ENCODE peak calls at places on chromosomes 3 and 15, in seven cellular contexts. L is heart left ventricle; I is CD8-positive, alpha-beta memory T cell; Q is tibial artery; F is neuronal stem cell; C is keratinocyte; H is IMR-90. R is an unnamed sample.

GRCh38 chr3:123098411-123099330 is 31.8 kb downstream of the PDIA5 start:
- DNase-seq in L (peak; percentile 16), I (no peak), Q (peak; percentile 44), F (no peak), C (no peak), H (no peak), R (peak; percentile 70)

GRCh38 chr3:193974147-193974546 is 161.8 kb upstream of the HES1 start:
- DNase-seq in L (no peak), I (no peak), Q (no peak), F (no peak), C (no peak), H (peak; percentile 42), R (no peak)

GRCh38 chr15:95887666-95888480 is 442.6 kb upstream of the NR2F2 start:
- DNase-seq in L (no peak), I (no peak), Q (no peak), F (no peak), C (no peak), H (peak; percentile 20), R (no peak)

GRCh38 chr15:71335591-71335990 is 220.3 kb downstream of the THSD4 start:
- DNase-seq in L (no peak), I (no peak), Q (no peak), F (no peak), C (no peak), H (peak; percentile 73), R (no peak)

GRCh38 chr3:98769436-98769835 is 6.3 kb downstream of the ST3GAL6 start:
- DNase-seq in L (no peak), I (no peak), Q (no peak), F (no peak), C (no peak), H (no peak), R (no peak)

GRCh38 chr3:185813691-185814215 is 11.1 kb downstream of the IGF2BP2 start:
- DNase-seq in L (no peak), I (no peak), Q (no peak), F (no peak), C (no peak), H (peak; percentile 86), R (no peak)

GRCh38 chr3:101850327-101851048 is 1.2 kb downstream of the NFKBIZ start:
- DNase-seq in L (no peak), I (peak; percentile 82), Q (no peak), F (no peak), C (no peak), H (peak; percentile 81), R (no peak)

GRCh38 chr15:51907136-51907862 is 64.3 kb downstream of the LEO1 start:
- DNase-seq in L (no peak), I (no peak), Q (no peak), F (no peak), C (peak; percentile 38), H (peak; percentile 42), R (no peak)

GRCh38 chr3:66904816-66905543 is 93.1 kb upstream of the KBTBD8 start:
- DNase-seq in L (no peak), I (no peak), Q (no peak), F (no peak), C (no peak), H (peak; percentile 1), R (no peak)

GRCh38 chr3:49998326-49998725 is 58.4 kb downstream of the RBM6 start:
- DNase-seq in L (no peak), I (no peak), Q (no peak), F (no peak), C (no peak), H (peak; percentile 72), R (no peak)

GRCh38 chr3:110166791-110167190 is 829.4 kb upstream of the DPPA4 start:
- DNase-seq in L (no peak), I (no peak), Q (no peak), F (no peak), C (no peak), H (no peak), R (no peak)

GRCh38 chr15:36414670-36415069 is 164.8 kb upstream of the CDIN1 start:
- DNase-seq in L (no peak), I (no peak), Q (no peak), F (no peak), C (no peak), H (peak; percentile 17), R (no peak)

GRCh38 chr3:151724846-151725562 is 8.7 kb upstream of the AADACL2 start:
- DNase-seq in L (no peak), I (no peak), Q (no peak), F (no peak), C (no peak), H (peak; percentile 42), R (no peak)

GRCh38 chr15:41944313-41944940 is 27.9 kb downstream of the EHD4 start:
- DNase-seq in L (peak; percentile 68), I (no peak), Q (peak; percentile 80), F (peak; percentile 44), C (no peak), H (peak; percentile 94), R (peak; percentile 87)

GRCh38 chr3:186772886-186773417 is 10.4 kb upstream of the EIF4A2 start:
- DNase-seq in L (peak; percentile 82), I (peak; percentile 46), Q (peak; percentile 86), F (no peak), C (no peak), H (no peak), R (peak; percentile 73)

DNA sequence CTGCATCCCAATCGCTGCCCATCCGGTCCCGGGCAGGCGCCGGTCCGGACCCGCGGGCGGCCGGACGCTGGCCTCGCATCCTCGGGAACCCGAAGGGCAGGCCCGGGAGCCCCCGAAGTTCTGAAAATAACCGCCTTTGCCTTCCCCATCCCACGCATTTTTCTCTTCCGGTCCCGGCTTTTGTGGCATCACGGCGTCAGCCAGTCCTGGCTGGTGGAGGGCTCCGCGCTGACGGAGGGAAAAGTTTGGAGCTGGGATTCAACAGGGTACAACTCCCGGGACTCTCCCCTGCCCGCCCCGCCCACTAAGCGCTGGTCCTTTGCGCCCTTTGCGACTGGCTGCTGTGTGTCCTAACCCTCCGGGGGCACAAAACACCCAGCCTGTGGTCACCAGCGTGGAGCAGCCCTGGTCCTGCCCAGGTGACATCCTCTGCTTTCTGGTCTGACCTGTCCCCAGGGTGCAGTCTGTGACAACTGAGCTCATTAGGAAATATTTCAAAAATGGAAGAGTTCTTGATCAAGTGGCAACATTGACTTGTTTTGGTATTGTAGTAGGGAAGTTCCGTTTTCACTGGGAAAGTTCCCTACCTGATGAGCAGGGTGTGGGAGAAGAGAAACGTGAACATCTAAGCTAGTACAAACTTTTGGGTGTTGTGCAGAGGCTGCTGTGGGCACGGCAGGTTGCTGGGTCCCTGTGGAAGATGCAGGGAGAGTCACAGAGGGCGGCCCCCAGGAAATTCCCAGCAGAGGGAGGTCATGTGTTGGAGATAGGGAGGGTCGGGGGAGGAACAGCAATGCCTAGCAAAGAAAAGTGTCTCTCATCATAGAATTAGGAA is 754 bp downstream of the ARNT2 start:
- DNase-seq in L (peak; percentile 36), I (no peak), Q (peak; percentile 85), F (peak; percentile 48), C (no peak), H (peak; percentile 35), R (no peak)
- H3K4me3 ChIP-seq in L (peak overlapping the region; percentile 54), I (no peak overlapping the region), Q (peak overlapping the region; percentile 62), F (peak overlapping the region; percentile 68), C (no peak overlapping the region), H (peak overlapping the region; percentile 53), R (no peak overlapping the region)

GRCh38 chr15:78880828-78881227 is 8.1 kb downstream of the MORF4L1 start:
- DNase-seq in L (no peak), I (no peak), Q (no peak), F (no peak), C (no peak), H (peak; percentile 54), R (no peak)
- H3K36me3 ChIP-seq in L (peaks cover 56% of the 10 kb centered on the region), I (peaks cover 22% of the 10 kb centered on the region), Q (peaks cover 34% of the 10 kb centered on the region), F (peaks cover 91% of the 10 kb centered on the region), C (peaks cover 4% of the 10 kb centered on the region), H (peaks cover 26% of the 10 kb centered on the region), R (no peaks in the 10 kb centered on the region)

DNA sequence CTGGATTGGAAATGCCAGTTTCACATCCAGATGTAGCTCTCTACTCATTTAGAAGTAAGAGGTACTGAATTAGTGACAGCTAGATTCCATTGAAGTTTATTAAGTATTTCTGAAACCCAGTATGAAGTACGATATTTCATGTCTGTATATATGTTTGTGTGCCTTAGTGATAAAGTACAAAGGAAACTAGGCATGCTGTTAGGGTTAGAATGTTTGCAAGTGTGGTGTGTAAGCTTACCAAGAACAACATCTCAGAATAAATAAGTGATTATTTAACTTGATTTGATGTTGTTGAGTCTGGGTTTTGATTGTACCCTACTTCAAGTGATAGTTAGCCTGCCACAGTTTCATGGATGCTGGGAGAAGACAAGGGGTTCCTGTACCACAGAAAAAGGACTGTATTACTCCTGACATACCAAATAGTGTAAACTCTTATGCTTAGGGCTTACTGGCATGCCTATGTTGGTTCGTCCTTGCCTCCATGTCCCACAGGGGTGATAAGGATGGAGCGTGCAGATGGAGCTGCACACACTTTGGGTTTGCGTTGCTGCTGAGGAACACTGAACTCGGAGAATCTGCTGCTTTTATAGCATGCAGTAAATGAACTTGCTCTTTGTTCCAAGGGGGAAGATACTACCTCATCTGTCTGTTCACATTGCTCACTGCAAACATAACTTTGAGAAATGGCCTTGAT is 43.6 kb downstream of the FNDC3B start:
- DNase-seq in L (no peak), I (no peak), Q (no peak), F (no peak), C (no peak), H (no peak), R (no peak)
- H3K4me3 ChIP-seq in L (no peak overlapping the region), I (no peak overlapping the region), Q (no peak overlapping the region), F (no peak overlapping the region), C (no peak overlapping the region), H (no peak overlapping the region), R (no peak overlapping the region)

GRCh38 chr3:43345246-43345645 is 58.9 kb downstream of the SNRK start:
- DNase-seq in L (no peak), I (no peak), Q (no peak), F (no peak), C (no peak), H (no peak), R (no peak)

GRCh38 chr3:43345877-43346276 is 59.5 kb downstream of the SNRK start:
- DNase-seq in L (no peak), I (no peak), Q (no peak), F (no peak), C (no peak), H (peak; percentile 69), R (no peak)

GRCh38 chr3:43347774-43348173 is 61.4 kb downstream of the SNRK start:
- DNase-seq in L (no peak), I (no peak), Q (no peak), F (no peak), C (no peak), H (no peak), R (no peak)

GRCh38 chr3:43348852-43349574 is 62.7 kb downstream of the SNRK start:
- DNase-seq in L (no peak), I (no peak), Q (no peak), F (no peak), C (no peak), H (no peak), R (no peak)

DNA sequence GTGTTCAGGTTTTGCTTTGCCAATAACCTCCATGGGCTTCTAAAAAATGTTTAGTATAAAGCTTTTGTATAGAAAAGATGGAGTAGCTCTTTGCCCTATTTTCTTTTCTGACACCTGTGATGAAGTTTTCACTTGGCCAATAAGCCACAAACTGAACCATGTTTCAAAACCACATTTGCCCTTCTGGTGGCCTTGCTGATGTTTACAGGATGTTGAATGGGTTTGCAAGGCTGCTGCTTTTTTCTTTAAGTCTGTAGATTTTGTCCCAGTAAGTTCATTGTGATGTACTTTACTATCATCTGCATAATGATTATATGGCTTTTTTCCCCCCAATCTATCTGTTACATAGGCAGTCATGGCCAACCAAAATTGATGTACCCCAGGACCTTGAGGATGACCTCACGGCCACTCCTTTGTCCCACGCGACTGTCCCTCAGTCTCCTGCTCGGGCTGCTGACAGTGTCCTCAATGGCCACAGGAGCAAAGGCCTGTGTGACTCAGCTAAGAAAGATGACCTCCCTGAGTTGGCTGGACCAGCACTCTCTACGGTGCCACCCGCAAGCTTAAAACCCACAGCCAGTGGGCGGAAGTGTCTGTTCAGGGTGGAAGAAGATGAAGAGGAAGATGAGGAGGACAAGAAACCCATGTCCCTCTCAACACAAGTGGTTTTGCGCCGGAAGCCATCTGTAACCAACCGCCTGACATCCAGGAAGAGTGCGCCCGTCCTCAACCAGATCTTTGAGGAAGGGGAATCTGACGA is 60.8 kb downstream of the SNRK start:
- DNase-seq in L (no peak), I (peak; percentile 84), Q (no peak), F (no peak), C (no peak), H (peak; percentile 21), R (no peak)
- H3K36me3 ChIP-seq in L (peaks cover 91% of the 10 kb centered on the region), I (peaks cover 40% of the 10 kb centered on the region), Q (peaks cover 80% of the 10 kb centered on the region), F (peaks cover 89% of the 10 kb centered on the region), C (peaks cover 31% of the 10 kb centered on the region), H (peaks cover 39% of the 10 kb centered on the region), R (no peaks in the 10 kb centered on the region)

R was measured in adrenal gland.